ENCODE peak calls at places on chromosomes 12 and 14, in four cellular contexts. X, N, Q and E are unnamed samples.

GRCh38 chr12:127363392-127363791 is 903.6 kb upstream of the TMEM132C start:
- DNase-seq in N (no peak), X (peak; percentile 22), Q (no peak), E (no peak)

GRCh38 chr14:71776463-71777359 is 155.5 kb upstream of the RGS6 start:
- DNase-seq in X (no peak), Q (no peak), N (no peak), E (no peak)

GRCh38 chr12:91890742-91891141 is 254.9 kb downstream of the BTG1 start:
- DNase-seq in N (no peak), Q (no peak), X (no peak), E (no peak)

GRCh38 chr12:45727994-45728624 is 1.4 kb upstream of the ARID2 start:
- DNase-seq in N (no peak), Q (no peak), X (no peak), E (no peak)

GRCh38 chr12:34403706-34404376 is 381.5 kb downstream of the ALG10 start:
- DNase-seq in X (no peak), N (no peak), Q (no peak), E (peak; percentile 0)

GRCh38 chr14:55094630-55095157 is 34.4 kb upstream of the LGALS3 start:
- DNase-seq in Q (no peak), X (no peak), N (no peak), E (no peak)

GRCh38 chr14:75452900-75453816 is 25.3 kb downstream of the JDP2 start:
- DNase-seq in N (peak; percentile 86), Q (no peak), X (no peak), E (no peak)

GRCh38 chr14:99174920-99175319 is 97.1 kb downstream of the BCL11B start:
- DNase-seq in X (no peak), Q (no peak), N (no peak), E (no peak)

GRCh38 chr14:22976620-22977433 is 5.5 kb downstream of the AJUBA start:
- DNase-seq in N (peak; percentile 99), X (no peak), Q (no peak), E (no peak)

GRCh38 chr12:96034631-96035282 is 630 bp downstream of the LTA4H start:
- DNase-seq in X (no peak), N (peak; percentile 22), Q (no peak), E (peak; percentile 25)

GRCh38 chr14:87916103-87916885 is 76.7 kb downstream of the GALC start:
- DNase-seq in N (no peak), Q (no peak), X (no peak), E (no peak)

GRCh38 chr12:54191550-54192022 is 2.8 kb upstream of the SMUG1 start:
- DNase-seq in X (peak; percentile 77), N (peak; percentile 78), Q (peak; percentile 73), E (peak; percentile 89)

GRCh38 chr12:107404981-107405380 is 280.6 kb upstream of the PWP1 start:
- DNase-seq in Q (no peak), X (peak; percentile 57), N (peak; percentile 66), E (peak; percentile 22)

GRCh38 chr12:102510463-102510862 is 30.1 kb upstream of the IGF1 start:
- DNase-seq in Q (no peak), N (no peak), X (no peak), E (no peak)

GRCh38 chr14:29743566-29743965 is 184.1 kb downstream of the PRKD1 start:
- DNase-seq in Q (no peak), N (no peak), X (no peak), E (no peak)

GRCh38 chr12:104303538-104304151 is at the start of gene EID3:
- DNase-seq in Q (no peak), X (no peak), N (no peak), E (peak; percentile 44)

GRCh38 chr14:37253905-37254304 is 56.2 kb downstream of the MIPOL1 start:
- DNase-seq in Q (no peak), N (no peak), X (no peak), E (no peak)

GRCh38 chr12:13258717-13259119 is 62.2 kb downstream of the EMP1 start:
- DNase-seq in X (no peak), N (no peak), Q (no peak), E (no peak)

GRCh38 chr14:31492759-31493498 is 5.1 kb upstream of the GPR33 start:
- DNase-seq in X (no peak), N (no peak), Q (no peak), E (no peak)

GRCh38 chr12:59715434-59715833 is 119.6 kb downstream of the SLC16A7 start:
- DNase-seq in Q (no peak), N (peak; percentile 9), X (no peak), E (no peak)

GRCh38 chr12:3158851-3159465 is 81.8 kb downstream of the TSPAN9 start:
- DNase-seq in X (no peak), Q (no peak), N (no peak), E (no peak)

GRCh38 chr12:80321653-80322052 is 122.4 kb upstream of the PTPRQ start:
- DNase-seq in X (no peak), N (peak; percentile 2), Q (no peak), E (no peak)

GRCh38 chr12:130044991-130045621 is 117.2 kb upstream of the FZD10 start:
- DNase-seq in N (peak; percentile 75), X (no peak), Q (no peak), E (no peak)

GRCh38 chr14:97027256-97027999 is 230.2 kb downstream of the VRK1 start:
- DNase-seq in Q (no peak), X (no peak), N (no peak), E (no peak)

GRCh38 chr12:46938071-46938678 is 112.4 kb upstream of the SLC38A4 start:
- DNase-seq in X (no peak), Q (no peak), N (peak; percentile 40), E (no peak)

GRCh38 chr14:85417396-85417795 is 112.5 kb upstream of the FLRT2 start:
- DNase-seq in Q (no peak), N (no peak), X (no peak), E (no peak)

DNA sequence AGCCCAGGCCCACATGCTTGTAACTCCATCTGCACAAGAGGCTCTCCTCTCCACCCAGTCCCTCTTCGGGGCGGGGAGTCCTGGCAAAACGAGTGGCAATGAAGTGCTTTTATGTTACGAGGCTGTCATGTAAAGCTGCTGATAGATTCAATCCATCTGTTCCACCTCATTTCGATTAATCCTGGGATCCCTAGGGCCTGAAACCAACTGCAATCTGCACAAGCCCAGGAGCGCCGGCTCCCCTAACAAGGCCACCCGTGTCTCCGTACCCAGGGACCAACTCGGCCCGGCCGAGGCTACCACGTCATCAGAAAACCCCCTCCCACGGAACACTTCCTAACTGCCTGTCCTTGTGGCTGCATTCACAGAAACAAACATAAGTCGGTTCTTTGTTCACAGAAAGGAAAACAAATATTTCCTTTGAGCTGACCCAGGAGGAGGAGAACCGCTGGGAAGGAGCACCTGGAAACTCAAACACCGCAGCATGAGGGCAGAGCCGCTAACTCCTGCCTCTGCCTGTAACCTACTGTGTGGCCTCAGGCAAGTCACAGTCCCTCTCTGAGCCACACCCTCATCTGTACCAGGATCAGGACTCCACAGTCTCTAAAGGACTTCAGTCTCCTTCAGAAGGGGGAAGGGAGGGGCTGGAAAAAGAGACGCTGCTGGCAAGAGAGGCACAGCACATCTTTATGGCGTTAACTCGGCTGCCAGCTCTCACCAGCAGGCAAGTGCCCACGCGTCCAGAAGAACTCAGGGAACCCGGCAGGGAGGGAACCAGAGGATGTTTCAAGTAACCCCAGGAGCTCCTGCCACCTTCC is 47.8 kb downstream of the CCDC88C start:
- DNase-seq in X (no peak), N (peak; percentile 59), Q (no peak), E (no peak)
- TF ChIP-seq TCF7L2 in X (no peak), N (no peak), Q (no peak), E (no peak)

GRCh38 chr14:52350445-52350844 is 36.3 kb downstream of the PTGER2 start:
- DNase-seq in N (no peak), X (no peak), Q (no peak), E (no peak)

GRCh38 chr14:52348796-52349195 is 34.7 kb downstream of the PTGER2 start:
- DNase-seq in Q (no peak), N (no peak), X (no peak), E (no peak)

GRCh38 chr14:52346778-52347177 is 32.7 kb downstream of the PTGER2 start:
- DNase-seq in X (no peak), Q (no peak), N (no peak), E (no peak)

GRCh38 chr14:52349731-52350130 is 35.6 kb downstream of the PTGER2 start:
- DNase-seq in Q (no peak), X (no peak), N (no peak), E (no peak)

GRCh38 chr14:52348279-52348678 is 34.2 kb downstream of the PTGER2 start:
- DNase-seq in X (no peak), N (no peak), Q (no peak), E (no peak)
- TF ChIP-seq TCF7L2 in X (no peak), N (no peak), Q (no peak), E (no peak)

DNA sequence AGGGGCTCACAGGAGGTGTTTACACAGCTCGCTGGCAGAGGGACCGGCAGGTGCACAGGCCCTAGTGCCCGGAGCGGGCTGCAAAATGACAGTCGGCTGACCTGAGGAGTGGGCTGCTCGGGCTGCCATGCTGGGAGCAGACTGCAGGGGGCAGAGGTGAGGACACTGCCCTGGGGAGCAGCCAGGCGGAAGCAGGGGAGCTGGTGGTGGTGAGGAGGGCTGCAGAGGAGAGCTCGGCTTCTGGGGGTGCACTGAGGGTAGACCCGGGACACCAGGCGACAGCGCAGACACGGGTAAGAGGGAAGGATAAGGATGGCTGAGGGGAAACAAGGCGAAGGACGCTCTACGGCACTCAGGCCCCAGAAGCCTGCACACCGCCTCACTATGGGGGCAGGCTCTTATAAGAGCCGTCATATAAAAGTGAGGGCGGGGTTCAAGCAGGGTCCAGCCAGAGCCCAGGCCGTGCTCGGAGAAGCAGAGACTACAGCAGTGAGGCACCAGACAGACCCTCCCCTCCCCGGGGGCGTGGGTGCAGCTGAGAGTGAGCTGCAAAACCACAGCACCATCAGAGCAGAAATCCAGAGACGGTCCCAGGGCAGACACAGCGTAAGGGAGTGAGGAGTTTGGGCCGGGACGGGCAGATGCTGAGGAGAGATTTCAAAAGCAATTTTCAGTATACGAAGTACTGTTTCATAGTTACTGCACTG is 62.5 kb downstream of the CCDC88C start:
- DNase-seq in X (no peak), Q (no peak), N (no peak), E (peak; percentile 49)
- TF ChIP-seq TCF7L2 in X (no peak), Q (no peak), N (no peak), E (no peak)

DNA sequence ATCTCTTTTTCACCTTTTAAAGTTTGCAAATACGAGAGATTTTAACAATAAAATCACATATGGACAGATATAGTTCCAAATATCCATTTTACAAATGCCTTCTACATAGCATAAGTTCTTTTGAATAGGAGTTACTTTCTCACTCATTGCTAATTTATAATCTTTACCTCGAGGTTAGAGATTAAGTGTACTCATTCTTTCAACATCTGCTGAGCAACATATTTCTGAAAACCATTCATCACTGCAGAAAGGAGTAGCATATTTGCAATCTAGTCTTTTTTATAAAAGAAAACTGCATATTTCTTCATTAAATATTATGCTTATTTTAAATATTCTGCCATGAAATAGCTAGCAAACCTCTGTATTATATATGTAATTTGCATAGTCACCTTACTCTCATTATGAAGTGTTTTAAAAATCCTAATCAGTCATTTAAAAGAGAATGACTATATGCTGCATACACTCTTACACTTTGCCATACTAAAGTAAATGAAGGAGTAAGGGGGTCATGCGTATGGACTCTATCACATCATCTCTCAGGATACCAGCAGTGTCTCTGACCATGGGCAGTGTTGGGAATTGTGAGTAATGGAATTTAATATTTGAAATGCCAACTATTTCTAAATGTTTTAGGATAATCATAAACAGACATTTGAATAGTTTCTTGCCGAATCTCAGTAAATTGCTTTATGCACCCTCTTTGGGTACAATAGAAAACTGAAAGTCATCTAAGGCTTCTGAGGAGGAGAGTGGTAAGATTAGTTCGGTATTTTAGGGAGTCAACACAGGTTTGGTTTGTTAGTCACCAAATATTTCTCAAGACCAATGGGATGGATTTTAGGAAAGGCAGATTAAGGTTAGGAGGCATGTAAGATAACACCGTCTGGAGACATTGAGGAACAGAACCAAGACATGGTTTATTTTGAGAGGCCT is 524.8 kb upstream of the ATP2B1 start:
- DNase-seq in Q (no peak), X (no peak), N (no peak), E (no peak)
- TF ChIP-seq TCF7L2 in Q (no peak), X (no peak), N (no peak), E (no peak)